ENCODE peak calls at places on chromosomes 3 and 15, in eight cellular contexts. E, K, I, A, L, T, O and Y are unnamed samples.

GRCh38 chr3:184459355-184459754 is 79.5 kb downstream of the CHRD start:
- DNase-seq in O (no peak), K (no peak), L (no peak), A (no peak), I (no peak), E (no peak), T (peak), Y (peak)

GRCh38 chr15:27627623-27628022 is 471.5 kb downstream of the OCA2 start:
- DNase-seq in E (no peak), I (no peak), K (no peak), A (no peak), O (no peak), T (no peak), L (no peak), Y (no peak)

GRCh38 chr3:126665221-126665936 is 10.5 kb upstream of the TXNRD3 start:
- DNase-seq in L (no peak), T (no peak), K (no peak), E (no peak), A (no peak), O (no peak), I (no peak), Y (no peak)

GRCh38 chr15:63401714-63402497 is 20.3 kb upstream of the CA12 start:
- DNase-seq in O (no peak), K (no peak), L (no peak), I (no peak), A (peak), T (no peak), E (no peak), Y (no peak)

GRCh38 chr15:63694184-63694583 is 97.0 kb downstream of the FBXL22 start:
- DNase-seq in O (no peak), L (no peak), A (no peak), K (no peak), I (no peak), T (no peak), E (no peak), Y (no peak)

GRCh38 chr3:84906065-84906464 is 52.7 kb upstream of the CADM2 start:
- DNase-seq in I (no peak), O (no peak), L (no peak), T (no peak), K (no peak), A (no peak), E (no peak), Y (no peak)

GRCh38 chr3:64355473-64355872 is 130.2 kb upstream of the PRICKLE2 start:
- DNase-seq in I (no peak), E (peak), L (peak), O (no peak), A (peak), K (peak), T (peak), Y (peak)

GRCh38 chr15:72231847-72232461 is 964 bp upstream of the PKM start:
- DNase-seq in A (peak), T (peak), L (peak), I (no peak), K (peak), O (peak), E (no peak), Y (peak)

GRCh38 chr3:36792342-36792741 is 28.0 kb upstream of the DCLK3 start:
- DNase-seq in A (no peak), L (peak), O (no peak), E (no peak), T (peak), I (no peak), K (no peak), Y (peak)

GRCh38 chr3:38140326-38141172 is 2.1 kb downstream of the MYD88 start:
- DNase-seq in E (no peak), L (no peak), A (peak), O (no peak), K (no peak), I (peak), T (no peak), Y (no peak)
- TF ChIP-seq CTCF in E (no peak), L (no peak), A (no peak), O (no peak), K (no peak), I (no peak), T (no peak), Y (no peak)

DNA sequence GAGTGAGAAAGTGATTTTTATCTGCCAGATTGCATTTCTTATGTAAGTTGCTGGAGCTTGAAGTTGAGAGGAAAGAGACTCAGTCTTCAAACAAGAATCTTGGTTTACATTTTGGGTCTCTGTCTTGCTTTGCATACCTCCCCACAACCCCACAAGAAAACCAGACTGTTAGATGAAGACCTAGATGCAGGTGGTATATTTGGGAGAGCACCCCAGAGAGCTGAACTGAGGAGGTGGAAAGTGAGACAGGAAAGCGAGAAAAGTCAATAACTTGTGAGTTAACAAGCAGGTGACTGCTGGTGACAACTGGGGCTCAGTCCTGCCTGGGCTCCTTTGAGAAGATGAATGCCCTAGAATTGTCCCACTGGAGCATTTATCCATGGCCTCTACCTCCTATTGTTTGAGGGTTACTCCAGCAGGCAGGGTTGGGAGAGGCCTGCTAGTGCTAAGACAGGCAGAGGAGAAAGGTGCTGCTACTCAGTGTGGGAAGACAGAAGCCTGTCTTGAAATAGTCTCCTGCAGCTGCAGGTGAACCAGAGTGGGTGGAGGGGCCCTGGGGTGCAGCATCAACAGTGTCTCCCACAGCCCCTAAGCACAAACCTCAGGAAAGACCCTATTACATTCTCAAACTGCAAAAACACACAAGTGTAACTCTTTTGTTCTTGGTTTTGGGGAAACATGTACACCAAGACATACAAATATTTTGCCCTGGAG is 10.6 kb upstream of the CCK start:
- DNase-seq in I (no peak), O (no peak), T (no peak), L (no peak), A (no peak), E (no peak), K (no peak), Y (no peak)
- H3K4me3 ChIP-seq in I (no peak), O (no peak), T (no peak), L (no peak), A (no peak), E (no peak), K (no peak), Y (no peak)

GRCh38 chr15:26097216-26097615 is 234.1 kb upstream of the ATP10A start:
- DNase-seq in K (no peak), E (no peak), A (no peak), T (no peak), L (no peak), I (no peak), O (no peak), Y (no peak)

GRCh38 chr15:26101443-26101842 is 238.3 kb upstream of the ATP10A start:
- DNase-seq in T (no peak), I (no peak), O (no peak), A (no peak), E (no peak), L (no peak), K (no peak), Y (no peak)

GRCh38 chr15:26098801-26099200 is 235.7 kb upstream of the ATP10A start:
- DNase-seq in K (no peak), E (no peak), A (no peak), I (no peak), L (no peak), T (no peak), O (no peak), Y (no peak)

GRCh38 chr15:26091184-26091583 is 228.1 kb upstream of the ATP10A start:
- DNase-seq in A (no peak), T (no peak), O (no peak), L (no peak), I (no peak), K (no peak), E (no peak), Y (no peak)

DNA sequence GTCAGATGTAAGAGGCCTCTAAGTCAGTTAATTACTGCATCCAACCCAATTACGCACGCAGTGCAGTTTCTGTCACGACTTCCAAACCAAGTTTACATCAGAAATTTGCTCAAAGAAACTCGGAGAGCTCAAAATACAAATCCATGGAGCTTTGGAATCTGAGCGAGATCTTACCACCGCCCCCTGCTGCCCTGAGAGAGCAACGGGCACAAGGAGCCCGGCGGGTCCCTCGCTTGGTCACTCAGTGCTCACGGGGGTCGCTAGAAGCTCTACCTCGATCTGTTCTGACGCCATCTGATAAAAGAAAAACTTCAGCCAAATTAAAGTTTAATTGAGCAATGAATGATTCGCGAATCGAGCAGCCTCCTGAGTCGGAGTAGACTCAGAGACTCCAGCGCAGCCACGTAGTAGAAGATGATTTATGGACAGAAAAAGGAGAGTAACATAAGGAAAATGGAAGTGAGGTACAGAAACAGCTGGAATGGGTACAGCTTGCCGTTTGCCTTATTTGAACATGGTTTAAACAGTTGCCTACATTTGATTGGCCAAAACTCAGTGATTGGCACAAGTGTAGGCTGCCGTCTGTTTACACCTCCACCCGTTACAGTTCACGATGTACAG is 232.7 kb upstream of the ATP10A start:
- DNase-seq in K (no peak), I (no peak), L (no peak), A (no peak), E (no peak), O (no peak), T (no peak), Y (peak)
- TF ChIP-seq CTCF in K (no peak), I (no peak), L (peak), A (peak), E (peak), O (no peak), T (peak), Y (peak)

GRCh38 chr3:151382671-151383070 is 1.9 kb downstream of the P2RY12 start:
- DNase-seq in A (no peak), O (no peak), E (no peak), I (no peak), T (no peak), L (peak), K (no peak), Y (no peak)

GRCh38 chr3:151383111-151383510 is 1.4 kb downstream of the P2RY12 start:
- DNase-seq in I (no peak), L (no peak), K (no peak), T (no peak), O (no peak), A (no peak), E (no peak), Y (no peak)

GRCh38 chr3:151383956-151384355 is 597 bp downstream of the P2RY12 start:
- DNase-seq in L (no peak), A (no peak), O (no peak), I (no peak), K (no peak), E (no peak), T (peak), Y (peak)

GRCh38 chr3:151386063-151386462 is 1.5 kb upstream of the P2RY12 start:
- DNase-seq in I (no peak), A (no peak), L (no peak), K (no peak), O (no peak), E (no peak), T (no peak), Y (peak)

DNA sequence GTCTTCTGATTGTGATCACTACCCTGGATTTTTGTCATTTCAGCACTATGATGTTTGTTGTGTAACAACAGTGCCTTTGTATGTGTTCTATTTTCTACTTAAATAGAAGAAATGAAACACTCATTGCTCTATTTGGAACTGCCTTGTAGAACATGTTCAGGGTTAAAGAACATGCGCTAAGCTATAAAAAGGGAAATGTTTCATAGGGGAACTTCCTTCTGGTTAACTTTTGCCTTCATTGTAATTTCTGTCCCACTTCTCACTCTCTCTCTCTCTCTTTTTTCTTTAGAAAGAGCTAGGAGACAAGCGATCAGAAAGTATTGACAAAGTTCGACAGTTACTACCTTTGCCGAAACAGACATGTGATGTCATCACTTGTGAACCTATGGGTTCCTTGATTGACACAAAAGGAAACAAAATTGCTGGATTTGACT is at the start of gene P2RY12:
- DNase-seq in K (no peak), T (no peak), O (no peak), A (no peak), L (no peak), I (no peak), E (no peak), Y (no peak)
- H3K4me3 ChIP-seq in K (peak), T (peak), O (no peak), A (peak), L (no peak), I (peak), E (no peak), Y (no peak)

GRCh38 chr3:189273736-189274135 is 102.0 kb downstream of the TPRG1 start:
- DNase-seq in K (no peak), T (no peak), E (no peak), O (no peak), I (no peak), L (no peak), A (no peak), Y (peak)

GRCh38 chr3:189275852-189276251 is 104.1 kb downstream of the TPRG1 start:
- DNase-seq in I (no peak), K (no peak), L (no peak), O (no peak), T (no peak), E (no peak), A (no peak), Y (no peak)

GRCh38 chr3:189275182-189275581 is 103.4 kb downstream of the TPRG1 start:
- DNase-seq in K (no peak), A (no peak), T (no peak), E (no peak), L (no peak), O (no peak), I (no peak), Y (no peak)

GRCh38 chr3:189270248-189270832 is 98.6 kb downstream of the TPRG1 start:
- DNase-seq in A (peak), L (peak), O (peak), T (peak), E (peak), I (peak), K (peak), Y (peak)

DNA sequence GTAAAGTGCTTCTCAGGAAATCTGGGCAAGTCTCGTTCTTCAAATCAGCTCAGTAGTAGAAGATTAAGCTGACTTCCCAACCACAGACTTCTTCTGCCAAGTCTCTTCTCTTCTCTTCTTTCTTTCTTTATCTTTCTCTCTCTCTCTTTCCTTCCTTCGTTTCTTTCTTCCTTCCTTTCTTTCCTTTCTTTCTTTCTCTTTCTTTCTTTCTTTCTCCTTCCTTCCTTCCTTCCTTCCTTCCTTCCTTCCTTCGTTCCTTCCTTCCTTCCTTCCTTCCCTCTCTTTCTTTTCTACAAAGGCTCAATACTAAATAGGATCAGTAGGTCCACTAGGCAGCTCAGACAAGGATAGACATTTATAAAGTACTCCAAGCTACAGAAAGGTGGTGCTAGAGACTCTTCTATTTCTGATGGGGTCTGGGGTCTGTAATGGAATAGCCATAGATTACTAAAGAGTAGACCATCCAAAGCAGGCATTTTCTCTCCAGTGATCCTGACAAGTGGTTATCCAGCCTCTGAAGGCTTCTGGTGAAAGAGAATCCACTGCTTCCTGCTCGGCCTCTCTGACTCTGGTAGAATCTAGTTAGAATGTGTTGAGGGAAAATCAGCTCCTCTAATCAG is 100.8 kb downstream of the TPRG1 start:
- DNase-seq in K (no peak), I (no peak), A (no peak), L (peak), T (no peak), E (no peak), O (no peak), Y (no peak)
- TF ChIP-seq CTCF in K (no peak), I (peak), A (no peak), L (peak), T (peak), E (no peak), O (peak), Y (peak)

DNA sequence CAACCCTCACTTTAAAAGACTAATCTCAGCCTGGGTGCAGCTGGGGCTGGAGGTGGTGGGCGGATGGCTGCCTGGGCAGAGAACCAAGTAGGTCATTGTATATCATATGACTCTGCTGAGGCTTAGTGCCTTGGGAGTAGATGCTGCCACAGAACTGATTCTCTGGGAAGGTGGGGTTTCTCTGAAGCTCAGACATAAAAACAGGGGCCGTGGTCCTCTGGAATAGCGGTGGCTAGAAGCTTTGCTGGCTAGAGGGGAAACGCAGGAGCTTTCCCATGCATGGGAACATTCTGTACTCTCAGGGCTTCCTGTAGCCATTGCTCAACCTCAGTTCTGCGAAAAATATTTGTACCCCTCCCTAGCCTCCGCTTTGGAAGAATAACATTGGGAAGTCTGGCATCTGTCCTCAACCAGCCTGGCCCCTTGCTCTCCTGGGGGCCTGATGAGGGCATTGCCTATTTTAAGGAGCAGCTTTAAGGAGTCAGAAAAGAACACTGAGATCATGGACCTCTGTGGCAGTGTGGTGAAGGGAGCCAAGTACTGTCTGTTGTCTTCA is 14.7 kb downstream of the TIMP4 start:
- DNase-seq in L (peak), T (peak), I (peak), A (peak), K (peak), E (no peak), O (no peak), Y (peak)
- H3K4me3 ChIP-seq in L (no peak), T (no peak), I (no peak), A (no peak), K (no peak), E (no peak), O (no peak), Y (no peak)

DNA sequence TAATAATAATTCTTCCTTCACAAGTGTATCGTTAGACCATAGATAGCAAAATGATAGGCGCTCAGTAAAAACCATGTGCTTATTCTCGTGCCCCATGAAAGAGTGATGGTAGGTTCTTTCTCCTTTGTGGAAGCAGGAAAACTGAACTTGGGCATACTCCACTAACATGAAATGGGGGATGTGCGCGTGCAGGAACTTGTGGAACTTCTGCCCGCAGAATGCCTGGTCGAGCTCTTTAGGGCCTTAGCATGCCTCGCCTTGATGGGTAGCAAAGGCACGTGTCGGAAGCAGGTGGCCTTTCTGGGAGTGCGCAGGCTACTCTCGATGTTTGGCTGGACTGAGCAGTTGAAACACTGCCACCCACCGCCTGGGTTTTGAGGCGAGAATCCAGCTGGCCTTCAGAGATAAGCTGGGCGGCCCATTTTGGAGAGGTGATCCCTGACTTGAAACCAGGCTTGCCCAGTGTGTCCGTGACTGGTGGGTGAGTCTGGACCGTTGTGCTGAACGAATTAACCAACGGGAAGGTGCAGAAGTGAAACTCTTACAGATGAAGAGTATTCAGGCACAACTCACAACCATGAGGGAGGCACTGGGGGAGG is 821 bp downstream of the PCCB start:
- DNase-seq in O (peak), A (peak), T (peak), K (peak), E (peak), L (peak), I (peak), Y (peak)
- TF ChIP-seq CTCF in O (no peak), A (no peak), T (peak), K (no peak), E (no peak), L (no peak), I (peak), Y (peak)

GRCh38 chr3:189038773-189039720 is 132.7 kb upstream of the TPRG1 start:
- DNase-seq in K (no peak), T (no peak), I (no peak), L (no peak), A (no peak), E (no peak), O (no peak), Y (no peak)

GRCh38 chr3:189040934-189041333 is 130.8 kb upstream of the TPRG1 start:
- DNase-seq in L (no peak), E (no peak), T (no peak), K (no peak), I (no peak), A (no peak), O (no peak), Y (no peak)

GRCh38 chr3:189041482-189042090 is 130.2 kb upstream of the TPRG1 start:
- DNase-seq in K (peak), A (no peak), E (peak), T (peak), I (no peak), O (peak), L (peak), Y (peak)

DNA sequence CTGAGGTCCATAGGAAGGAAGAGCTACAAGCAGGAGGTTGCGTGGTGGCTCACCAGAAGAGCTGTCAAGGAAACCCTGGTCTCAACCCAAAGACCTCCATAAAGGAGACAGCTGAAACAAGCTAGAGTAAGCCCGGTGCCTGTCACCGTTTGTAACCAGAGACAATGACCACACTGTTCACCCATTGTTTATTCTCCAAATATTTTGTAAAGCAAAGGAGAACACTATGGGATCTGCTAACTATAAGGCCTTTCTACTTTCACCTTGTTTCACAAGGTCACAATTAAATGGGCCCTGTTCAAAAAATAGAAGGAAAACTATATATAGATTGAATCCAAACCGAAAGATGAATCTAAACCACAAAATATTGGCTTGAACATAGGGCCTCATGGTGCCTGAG is 128.9 kb upstream of the TPRG1 start:
- DNase-seq in I (no peak), E (no peak), O (no peak), K (no peak), L (no peak), A (no peak), T (no peak), Y (no peak)
- H3K4me3 ChIP-seq in I (no peak), E (no peak), O (no peak), K (no peak), L (no peak), A (no peak), T (no peak), Y (no peak)